ENCODE peak calls at places on chromosomes 11 and 22, in ten cellular contexts. One of them, this sample, is unnamed.

GRCh38 chr11:34346551-34346950 is 11.3 kb downstream of the ABTB2 start:
- DNase-seq in right lobe of liver: no peak
- DNase-seq in coronary artery: no peak
- DNase-seq in heart right ventricle: no peak
- DNase-seq in K562: no peak
- DNase-seq in CD4-positive, alpha-beta T cell: no peak
- DNase-seq in endothelial cell: no peak
- DNase-seq in activated CD8-positive, alpha-beta T cell treated with anti-CD3 and anti-CD28 coated beads for 36 hours: no peak
- DNase-seq in OCI-LY7: no peak
- DNase-seq in Peyer's patch: no peak
- DNase-seq in this sample: no peak

GRCh38 chr22:33565580-33565995 is 354.7 kb downstream of the LARGE1 start:
- DNase-seq in right lobe of liver: no peak
- DNase-seq in coronary artery: no peak
- DNase-seq in heart right ventricle: no peak
- DNase-seq in K562: no peak
- DNase-seq in CD4-positive, alpha-beta T cell: no peak
- DNase-seq in endothelial cell: no peak
- DNase-seq in activated CD8-positive, alpha-beta T cell treated with anti-CD3 and anti-CD28 coated beads for 36 hours: peak
- DNase-seq in OCI-LY7: no peak
- DNase-seq in Peyer's patch: no peak
- DNase-seq in this sample: no peak

GRCh38 chr11:113904379-113905101 is at the start of gene HTR3B:
- DNase-seq in right lobe of liver: no peak
- DNase-seq in coronary artery: no peak
- DNase-seq in heart right ventricle: no peak
- DNase-seq in K562: no peak
- DNase-seq in CD4-positive, alpha-beta T cell: no peak
- DNase-seq in endothelial cell: no peak
- DNase-seq in activated CD8-positive, alpha-beta T cell treated with anti-CD3 and anti-CD28 coated beads for 36 hours: no peak
- DNase-seq in OCI-LY7: no peak
- DNase-seq in Peyer's patch: no peak
- DNase-seq in this sample: no peak

GRCh38 chr11:102416974-102417373 is 35.6 kb downstream of the TMEM123 start:
- DNase-seq in right lobe of liver: no peak
- DNase-seq in coronary artery: no peak
- DNase-seq in heart right ventricle: no peak
- DNase-seq in K562: no peak
- DNase-seq in CD4-positive, alpha-beta T cell: no peak
- DNase-seq in endothelial cell: no peak
- DNase-seq in activated CD8-positive, alpha-beta T cell treated with anti-CD3 and anti-CD28 coated beads for 36 hours: no peak
- DNase-seq in OCI-LY7: no peak
- DNase-seq in Peyer's patch: no peak
- DNase-seq in this sample: no peak

GRCh38 chr11:19367051-19367709 is 126.4 kb upstream of the E2F8 start:
- DNase-seq in right lobe of liver: no peak
- DNase-seq in coronary artery: peak
- DNase-seq in heart right ventricle: no peak
- DNase-seq in K562: no peak
- DNase-seq in CD4-positive, alpha-beta T cell: no peak
- DNase-seq in endothelial cell: no peak
- DNase-seq in activated CD8-positive, alpha-beta T cell treated with anti-CD3 and anti-CD28 coated beads for 36 hours: no peak
- DNase-seq in OCI-LY7: no peak
- DNase-seq in Peyer's patch: no peak
- DNase-seq in this sample: no peak

GRCh38 chr11:68165601-68166000 is 44.4 kb upstream of the CHKA start:
- DNase-seq in right lobe of liver: no peak
- DNase-seq in coronary artery: no peak
- DNase-seq in heart right ventricle: no peak
- DNase-seq in K562: no peak
- DNase-seq in CD4-positive, alpha-beta T cell: no peak
- DNase-seq in endothelial cell: no peak
- DNase-seq in activated CD8-positive, alpha-beta T cell treated with anti-CD3 and anti-CD28 coated beads for 36 hours: no peak
- DNase-seq in OCI-LY7: no peak
- DNase-seq in Peyer's patch: no peak
- DNase-seq in this sample: no peak

GRCh38 chr22:40196628-40197027 is 18.9 kb downstream of the TNRC6B start:
- DNase-seq in right lobe of liver: no peak
- DNase-seq in coronary artery: peak
- DNase-seq in heart right ventricle: no peak
- DNase-seq in K562: no peak
- DNase-seq in CD4-positive, alpha-beta T cell: no peak
- DNase-seq in endothelial cell: no peak
- DNase-seq in activated CD8-positive, alpha-beta T cell treated with anti-CD3 and anti-CD28 coated beads for 36 hours: peak
- DNase-seq in OCI-LY7: no peak
- DNase-seq in Peyer's patch: no peak
- DNase-seq in this sample: peak

GRCh38 chr11:59029490-59029889 is 56.6 kb upstream of the GLYATL1B start:
- DNase-seq in right lobe of liver: no peak
- DNase-seq in coronary artery: no peak
- DNase-seq in heart right ventricle: no peak
- DNase-seq in K562: no peak
- DNase-seq in CD4-positive, alpha-beta T cell: no peak
- DNase-seq in endothelial cell: no peak
- DNase-seq in activated CD8-positive, alpha-beta T cell treated with anti-CD3 and anti-CD28 coated beads for 36 hours: no peak
- DNase-seq in OCI-LY7: no peak
- DNase-seq in Peyer's patch: no peak
- DNase-seq in this sample: no peak

GRCh38 chr11:68890490-68891231 is 13.0 kb downstream of the MRPL21 start:
- DNase-seq in right lobe of liver: peak
- DNase-seq in coronary artery: peak
- DNase-seq in heart right ventricle: peak
- DNase-seq in K562: no peak
- DNase-seq in CD4-positive, alpha-beta T cell: no peak
- DNase-seq in endothelial cell: no peak
- DNase-seq in activated CD8-positive, alpha-beta T cell treated with anti-CD3 and anti-CD28 coated beads for 36 hours: no peak
- DNase-seq in OCI-LY7: no peak
- DNase-seq in Peyer's patch: no peak
- DNase-seq in this sample: no peak

GRCh38 chr11:70521475-70522260 is 123.3 kb downstream of the CTTN start:
- DNase-seq in right lobe of liver: peak
- DNase-seq in coronary artery: no peak
- DNase-seq in heart right ventricle: no peak
- DNase-seq in K562: no peak
- DNase-seq in CD4-positive, alpha-beta T cell: no peak
- DNase-seq in endothelial cell: no peak
- DNase-seq in activated CD8-positive, alpha-beta T cell treated with anti-CD3 and anti-CD28 coated beads for 36 hours: no peak
- DNase-seq in OCI-LY7: no peak
- DNase-seq in Peyer's patch: no peak
- DNase-seq in this sample: no peak

GRCh38 chr11:78753297-78753696 is 178.6 kb upstream of the NARS2 start:
- DNase-seq in right lobe of liver: no peak
- DNase-seq in coronary artery: no peak
- DNase-seq in heart right ventricle: no peak
- DNase-seq in K562: no peak
- DNase-seq in CD4-positive, alpha-beta T cell: no peak
- DNase-seq in endothelial cell: no peak
- DNase-seq in activated CD8-positive, alpha-beta T cell treated with anti-CD3 and anti-CD28 coated beads for 36 hours: no peak
- DNase-seq in OCI-LY7: no peak
- DNase-seq in Peyer's patch: no peak
- DNase-seq in this sample: no peak

DNA sequence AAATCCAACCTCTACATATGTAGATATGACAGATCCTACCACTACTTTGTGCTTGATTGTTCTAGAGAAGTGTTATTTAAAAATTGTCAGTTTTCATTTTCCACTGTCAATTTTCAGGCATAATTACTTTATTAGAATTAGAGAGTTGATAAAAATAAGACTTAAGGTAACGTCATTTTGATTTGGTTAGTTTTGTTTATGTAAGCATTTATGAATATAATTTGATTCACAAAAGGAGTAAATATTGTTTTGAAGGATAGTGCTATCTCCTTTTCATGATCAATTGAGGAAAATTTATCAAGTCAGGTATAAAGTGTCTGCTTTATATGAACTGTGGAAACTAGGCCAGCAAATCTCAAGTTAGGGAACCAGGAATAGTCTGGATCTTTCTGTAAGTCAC is 42.6 kb upstream of the PITPNB start:
- DNase-seq in right lobe of liver: no peak
- DNase-seq in coronary artery: no peak
- DNase-seq in heart right ventricle: no peak
- DNase-seq in K562: no peak
- DNase-seq in CD4-positive, alpha-beta T cell: no peak
- DNase-seq in endothelial cell: no peak
- DNase-seq in activated CD8-positive, alpha-beta T cell treated with anti-CD3 and anti-CD28 coated beads for 36 hours: no peak
- DNase-seq in OCI-LY7: no peak
- DNase-seq in Peyer's patch: no peak
- DNase-seq in this sample: no peak
- TF ChIP-seq CTCF in right lobe of liver: no peak
- TF ChIP-seq CTCF in coronary artery: no peak
- TF ChIP-seq CTCF in heart right ventricle: no peak
- TF ChIP-seq CTCF in K562: no peak
- TF ChIP-seq CTCF in CD4-positive, alpha-beta T cell: no peak
- TF ChIP-seq CTCF in endothelial cell: no peak
- TF ChIP-seq CTCF in activated CD8-positive, alpha-beta T cell treated with anti-CD3 and anti-CD28 coated beads for 36 hours: no peak
- TF ChIP-seq CTCF in OCI-LY7: no peak
- TF ChIP-seq CTCF in Peyer's patch: no peak
- TF ChIP-seq CTCF in this sample: no peak

DNA sequence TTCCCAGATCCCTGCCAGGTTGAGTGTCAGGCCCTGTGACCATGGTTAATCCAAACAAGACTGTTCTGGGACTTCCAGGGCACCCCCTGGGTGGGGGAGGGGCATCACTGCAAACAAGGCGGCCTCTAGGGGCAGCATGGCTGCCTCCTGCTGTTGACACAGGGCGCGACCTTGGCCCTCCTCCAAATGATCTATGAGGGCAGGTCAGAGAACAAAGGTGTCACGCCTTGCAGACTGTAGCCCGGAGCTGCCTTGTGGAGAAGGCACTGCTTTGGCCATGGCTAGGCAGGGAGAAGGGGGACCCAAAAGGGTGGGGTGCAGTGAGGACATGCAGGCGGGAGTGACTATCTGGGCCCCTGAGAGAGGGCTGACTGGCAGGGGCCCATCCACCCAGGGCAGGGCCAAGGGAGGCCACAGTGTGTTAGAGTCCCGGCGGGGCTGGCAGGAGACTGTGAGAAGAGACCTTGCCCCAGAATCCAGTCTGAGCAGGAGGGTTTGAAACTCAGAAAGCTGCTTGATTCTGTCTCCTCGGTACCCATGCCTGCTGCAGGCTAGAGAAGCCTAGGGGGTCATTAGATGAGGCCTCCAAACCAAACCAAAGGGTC is 35.6 kb downstream of the KCNC1 start:
- DNase-seq in right lobe of liver: peak
- DNase-seq in coronary artery: no peak
- DNase-seq in heart right ventricle: no peak
- DNase-seq in K562: peak
- DNase-seq in CD4-positive, alpha-beta T cell: no peak
- DNase-seq in endothelial cell: no peak
- DNase-seq in activated CD8-positive, alpha-beta T cell treated with anti-CD3 and anti-CD28 coated beads for 36 hours: peak
- DNase-seq in OCI-LY7: peak
- DNase-seq in Peyer's patch: no peak
- DNase-seq in this sample: no peak
- TF ChIP-seq CTCF in right lobe of liver: peak
- TF ChIP-seq CTCF in coronary artery: no peak
- TF ChIP-seq CTCF in heart right ventricle: no peak
- TF ChIP-seq CTCF in K562: peak
- TF ChIP-seq CTCF in CD4-positive, alpha-beta T cell: no peak
- TF ChIP-seq CTCF in endothelial cell: no peak
- TF ChIP-seq CTCF in activated CD8-positive, alpha-beta T cell treated with anti-CD3 and anti-CD28 coated beads for 36 hours: peak
- TF ChIP-seq CTCF in OCI-LY7: peak
- TF ChIP-seq CTCF in Peyer's patch: peak
- TF ChIP-seq CTCF in this sample: no peak

GRCh38 chr11:135073870-135074269 is 661.8 kb upstream of the B3GAT1 start:
- DNase-seq in right lobe of liver: no peak
- DNase-seq in coronary artery: no peak
- DNase-seq in heart right ventricle: no peak
- DNase-seq in K562: no peak
- DNase-seq in CD4-positive, alpha-beta T cell: no peak
- DNase-seq in endothelial cell: no peak
- DNase-seq in activated CD8-positive, alpha-beta T cell treated with anti-CD3 and anti-CD28 coated beads for 36 hours: no peak
- DNase-seq in OCI-LY7: no peak
- DNase-seq in Peyer's patch: no peak
- DNase-seq in this sample: no peak

GRCh38 chr11:135073444-135073843 is 661.4 kb upstream of the B3GAT1 start:
- DNase-seq in right lobe of liver: no peak
- DNase-seq in coronary artery: no peak
- DNase-seq in heart right ventricle: no peak
- DNase-seq in K562: no peak
- DNase-seq in CD4-positive, alpha-beta T cell: no peak
- DNase-seq in endothelial cell: no peak
- DNase-seq in activated CD8-positive, alpha-beta T cell treated with anti-CD3 and anti-CD28 coated beads for 36 hours: no peak
- DNase-seq in OCI-LY7: no peak
- DNase-seq in Peyer's patch: no peak
- DNase-seq in this sample: no peak

GRCh38 chr11:135075740-135076139 is 663.7 kb upstream of the B3GAT1 start:
- DNase-seq in right lobe of liver: no peak
- DNase-seq in coronary artery: peak
- DNase-seq in heart right ventricle: peak
- DNase-seq in K562: no peak
- DNase-seq in CD4-positive, alpha-beta T cell: peak
- DNase-seq in endothelial cell: peak
- DNase-seq in activated CD8-positive, alpha-beta T cell treated with anti-CD3 and anti-CD28 coated beads for 36 hours: peak
- DNase-seq in OCI-LY7: peak
- DNase-seq in Peyer's patch: peak
- DNase-seq in this sample: no peak

GRCh38 chr11:135069884-135070283 is 657.8 kb upstream of the B3GAT1 start:
- DNase-seq in right lobe of liver: no peak
- DNase-seq in coronary artery: no peak
- DNase-seq in heart right ventricle: no peak
- DNase-seq in K562: no peak
- DNase-seq in CD4-positive, alpha-beta T cell: no peak
- DNase-seq in endothelial cell: no peak
- DNase-seq in activated CD8-positive, alpha-beta T cell treated with anti-CD3 and anti-CD28 coated beads for 36 hours: no peak
- DNase-seq in OCI-LY7: no peak
- DNase-seq in Peyer's patch: no peak
- DNase-seq in this sample: no peak

DNA sequence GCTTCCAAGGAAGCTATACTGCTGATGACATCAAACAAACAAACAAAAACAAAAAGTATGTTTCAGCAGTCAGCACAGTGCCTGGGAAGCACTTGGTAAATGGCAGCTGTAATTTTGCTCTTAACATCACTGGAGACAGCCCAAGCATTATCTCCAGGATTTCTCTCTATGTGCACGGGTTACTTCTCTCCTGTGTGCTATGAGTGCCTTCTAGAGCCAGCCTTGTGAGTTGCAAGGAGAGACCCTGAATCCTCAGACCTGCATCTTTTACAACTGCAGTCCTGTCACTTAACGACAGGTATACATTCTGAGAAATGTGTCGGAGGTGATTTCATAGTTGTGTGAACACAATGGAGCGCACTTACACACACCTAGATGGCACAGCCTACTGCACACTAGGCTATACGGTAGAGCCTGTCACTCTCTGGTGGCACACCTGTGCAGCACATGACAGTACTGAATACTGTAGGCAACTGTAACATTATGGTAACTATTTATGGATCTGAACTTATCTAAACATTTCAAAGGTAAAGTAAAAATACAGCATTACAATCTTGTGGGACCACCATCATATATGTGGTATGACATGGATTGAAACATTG is 662.5 kb upstream of the B3GAT1 start:
- DNase-seq in right lobe of liver: no peak
- DNase-seq in coronary artery: no peak
- DNase-seq in heart right ventricle: no peak
- DNase-seq in K562: no peak
- DNase-seq in CD4-positive, alpha-beta T cell: no peak
- DNase-seq in endothelial cell: no peak
- DNase-seq in activated CD8-positive, alpha-beta T cell treated with anti-CD3 and anti-CD28 coated beads for 36 hours: no peak
- DNase-seq in OCI-LY7: no peak
- DNase-seq in Peyer's patch: no peak
- DNase-seq in this sample: no peak
- TF ChIP-seq CTCF in right lobe of liver: no peak
- TF ChIP-seq CTCF in coronary artery: no peak
- TF ChIP-seq CTCF in heart right ventricle: no peak
- TF ChIP-seq CTCF in K562: no peak
- TF ChIP-seq CTCF in CD4-positive, alpha-beta T cell: no peak
- TF ChIP-seq CTCF in endothelial cell: no peak
- TF ChIP-seq CTCF in activated CD8-positive, alpha-beta T cell treated with anti-CD3 and anti-CD28 coated beads for 36 hours: no peak
- TF ChIP-seq CTCF in OCI-LY7: no peak
- TF ChIP-seq CTCF in Peyer's patch: peak
- TF ChIP-seq CTCF in this sample: no peak

GRCh38 chr11:134464981-134465730 is 53.1 kb upstream of the B3GAT1 start:
- DNase-seq in right lobe of liver: no peak
- DNase-seq in coronary artery: no peak
- DNase-seq in heart right ventricle: no peak
- DNase-seq in K562: no peak
- DNase-seq in CD4-positive, alpha-beta T cell: no peak
- DNase-seq in endothelial cell: no peak
- DNase-seq in activated CD8-positive, alpha-beta T cell treated with anti-CD3 and anti-CD28 coated beads for 36 hours: no peak
- DNase-seq in OCI-LY7: no peak
- DNase-seq in Peyer's patch: no peak
- DNase-seq in this sample: no peak
- TF ChIP-seq CTCF in right lobe of liver: no peak
- TF ChIP-seq CTCF in coronary artery: no peak
- TF ChIP-seq CTCF in heart right ventricle: no peak
- TF ChIP-seq CTCF in K562: no peak
- TF ChIP-seq CTCF in CD4-positive, alpha-beta T cell: no peak
- TF ChIP-seq CTCF in endothelial cell: no peak
- TF ChIP-seq CTCF in activated CD8-positive, alpha-beta T cell treated with anti-CD3 and anti-CD28 coated beads for 36 hours: no peak
- TF ChIP-seq CTCF in OCI-LY7: no peak
- TF ChIP-seq CTCF in Peyer's patch: no peak
- TF ChIP-seq CTCF in this sample: no peak